ENCODE peak calls at places on chromosomes 11 and 22, in four cellular contexts. C is effector memory CD4-positive, alpha-beta T cell; U is adrenal gland; A is transverse colon. Q is an unnamed sample.

GRCh38 chr11:6433998-6434650 is 6.7 kb downstream of the HPX start:
- DNase-seq in C (no peak), U (no peak), A (no peak), Q (no peak)

GRCh38 chr11:71342951-71343827 is 90.8 kb upstream of the SHANK2 start:
- DNase-seq in C (no peak), U (peak; percentile 90), A (peak; percentile 38), Q (no peak)

GRCh38 chr11:28481673-28482480 is 373.7 kb downstream of the METTL15 start:
- DNase-seq in C (no peak), A (no peak), U (no peak), Q (no peak)

GRCh38 chr11:1129666-1130160 is 28.0 kb upstream of the MUC5AC start:
- DNase-seq in C (no peak), A (no peak), U (no peak), Q (no peak)

GRCh38 chr11:113313601-113314000 is 782 bp upstream of the TTC12 start:
- DNase-seq in C (no peak), A (no peak), U (no peak), Q (peak; percentile 57)

GRCh38 chr11:112227002-112227401 is 774 bp downstream of the PTS start:
- DNase-seq in U (peak; percentile 35), C (no peak), A (no peak), Q (no peak)

GRCh38 chr11:1750481-1750839 is at the start of gene IFITM10:
- DNase-seq in A (peak; percentile 27), U (peak; percentile 85), C (no peak), Q (no peak)

GRCh38 chr11:99505319-99505718 is 484.6 kb downstream of the CNTN5 start:
- DNase-seq in C (no peak), U (no peak), A (no peak), Q (no peak)

GRCh38 chr11:134725939-134726639 is 314.0 kb upstream of the B3GAT1 start:
- DNase-seq in U (no peak), A (peak; percentile 24), C (no peak), Q (no peak)

GRCh38 chr11:134047586-134047999 is 21.3 kb upstream of the JAM3 start:
- DNase-seq in C (no peak), A (peak; percentile 68), U (peak; percentile 68), Q (peak; percentile 97)

GRCh38 chr11:45662665-45663485 is 2.5 kb downstream of the CHST1 start:
- DNase-seq in C (no peak), U (peak; percentile 52), A (no peak), Q (no peak)

GRCh38 chr11:1168721-1169161 is 11.0 kb downstream of the MUC5AC start:
- DNase-seq in A (no peak), C (no peak), U (no peak), Q (no peak)

GRCh38 chr22:27839261-27839660 is 37.7 kb upstream of the MN1 start:
- DNase-seq in U (no peak), C (no peak), A (no peak), Q (no peak)

GRCh38 chr11:19288256-19288655 is 47.5 kb upstream of the E2F8 start:
- DNase-seq in C (no peak), A (no peak), U (no peak), Q (no peak)

GRCh38 chr11:108559904-108560303 is 33.7 kb downstream of the EXPH5 start:
- DNase-seq in C (no peak), U (no peak), A (no peak), Q (no peak)

GRCh38 chr22:34842630-34843029 is 223.3 kb upstream of the ISX start:
- DNase-seq in U (no peak), C (no peak), A (no peak), Q (no peak)

GRCh38 chr11:107844041-107844440 is 14.5 kb downstream of the SLC35F2 start:
- DNase-seq in C (no peak), U (no peak), A (no peak), Q (no peak)

GRCh38 chr22:46604306-46604690 is 15.9 kb upstream of the GRAMD4 start:
- DNase-seq in U (peak; percentile 64), A (peak; percentile 54), C (no peak), Q (no peak)

GRCh38 chr11:107562647-107563208 is 2.8 kb downstream of the ALKBH8 start:
- DNase-seq in C (no peak), A (no peak), U (no peak), Q (no peak)

GRCh38 chr22:27124336-27125023 is 467.1 kb downstream of the MIAT start:
- DNase-seq in C (no peak), A (peak; percentile 23), U (peak; percentile 40), Q (no peak)

GRCh38 chr22:36472689-36473088 is 8.8 kb downstream of the TXN2 start:
- DNase-seq in U (peak; percentile 65), C (no peak), A (no peak), Q (no peak)

GRCh38 chr22:36471341-36471821 is 10.1 kb downstream of the TXN2 start:
- DNase-seq in U (peak; percentile 78), A (no peak), C (no peak), Q (no peak)

GRCh38 chr22:36469094-36469710 is 12.2 kb downstream of the TXN2 start:
- DNase-seq in C (no peak), A (no peak), U (no peak), Q (no peak)

GRCh38 chr22:36470162-36470993 is 11.1 kb downstream of the TXN2 start:
- DNase-seq in C (peak; percentile 68), A (peak; percentile 87), U (peak; percentile 91), Q (no peak)

GRCh38 chr22:36470994-36471331 is 10.5 kb downstream of the TXN2 start:
- DNase-seq in A (no peak), C (no peak), U (no peak), Q (no peak)
- H3K4me3 ChIP-seq in A (no peak overlapping the region), C (no peak overlapping the region), U (no peak overlapping the region), Q (peak overlapping the region; percentile 37)

DNA sequence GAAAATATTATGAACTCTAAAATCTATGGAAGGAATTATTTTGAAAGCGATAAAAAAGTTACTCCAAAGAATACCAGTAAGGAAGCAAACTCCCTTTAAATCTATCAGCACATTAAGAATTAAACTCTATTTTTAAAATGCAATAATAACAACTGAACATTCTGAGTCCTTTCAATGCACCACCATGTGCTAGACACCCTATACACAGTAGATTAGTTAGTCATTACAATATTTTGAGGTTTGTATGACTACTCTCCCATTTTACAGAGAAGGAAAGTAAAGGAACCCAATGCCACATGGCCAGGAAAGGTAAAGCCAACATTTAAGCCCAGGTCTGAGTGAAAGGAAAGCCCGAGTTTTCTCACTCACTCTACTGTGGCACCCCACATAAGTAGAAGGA is 17.7 kb downstream of the JAML start:
- DNase-seq in C (no peak), U (no peak), A (no peak), Q (no peak)
- H3K4me3 ChIP-seq in C (no peak overlapping the region), U (no peak overlapping the region), A (no peak overlapping the region), Q (no peak overlapping the region)

DNA sequence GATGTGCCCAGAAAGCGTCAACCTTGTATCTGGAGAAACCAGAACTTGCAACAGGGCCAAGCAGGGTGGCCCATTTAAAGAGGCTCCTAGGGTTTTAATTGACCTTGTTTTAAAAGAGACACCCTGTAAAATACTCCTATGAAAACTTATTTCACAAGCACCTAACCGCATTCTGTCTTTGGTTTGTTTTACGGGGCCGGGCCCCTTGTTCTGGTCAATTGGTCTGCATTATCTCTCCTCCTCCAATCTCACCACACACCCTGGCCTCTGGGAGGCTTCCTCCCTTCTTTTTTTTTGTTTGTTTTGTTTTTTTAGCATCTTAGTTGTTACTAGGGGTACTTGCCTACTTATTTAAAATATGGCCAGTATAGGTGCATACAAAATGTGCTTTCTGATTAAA is 4.7 kb downstream of the EHF start:
- DNase-seq in U (no peak), C (no peak), A (no peak), Q (no peak)
- H3K4me3 ChIP-seq in U (no peak overlapping the region), C (no peak overlapping the region), A (peak overlapping the region; percentile 53), Q (no peak overlapping the region)

DNA sequence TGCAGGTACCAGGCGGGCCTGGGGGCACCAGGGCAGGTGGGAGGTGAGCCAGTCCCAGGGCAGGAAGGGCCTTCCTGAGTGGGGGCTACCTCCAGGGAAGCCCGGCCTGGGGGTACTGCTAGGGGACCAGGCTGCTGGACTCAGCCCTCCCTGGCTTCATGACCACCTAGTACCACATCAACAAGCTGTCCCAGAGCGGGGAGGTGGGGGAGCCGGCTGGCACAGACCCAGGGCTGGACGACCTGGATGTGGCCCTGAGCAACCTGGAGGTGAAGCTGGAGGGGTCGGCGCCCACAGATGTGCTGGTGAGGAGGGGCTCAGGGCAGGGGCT is 6.7 kb downstream of the TRPT1 start:
- DNase-seq in A (no peak), C (no peak), U (no peak), Q (no peak)
- H3K4me3 ChIP-seq in A (no peak overlapping the region), C (no peak overlapping the region), U (no peak overlapping the region), Q (no peak overlapping the region)

GRCh38 chr22:41368543-41368817 is 13.3 kb upstream of the TEF start:
- DNase-seq in U (no peak), C (no peak), A (no peak), Q (no peak)

GRCh38 chr22:41369837-41370236 is 11.9 kb upstream of the TEF start:
- DNase-seq in C (no peak), A (no peak), U (no peak), Q (no peak)

GRCh38 chr22:41367680-41368542 is 13.8 kb upstream of the TEF start:
- DNase-seq in C (no peak), A (peak; percentile 30), U (peak; percentile 37), Q (no peak)

GRCh38 chr22:41367039-41367679 is 14.6 kb upstream of the TEF start:
- DNase-seq in U (peak; percentile 98), C (no peak), A (peak; percentile 95), Q (peak; percentile 98)

DNA sequence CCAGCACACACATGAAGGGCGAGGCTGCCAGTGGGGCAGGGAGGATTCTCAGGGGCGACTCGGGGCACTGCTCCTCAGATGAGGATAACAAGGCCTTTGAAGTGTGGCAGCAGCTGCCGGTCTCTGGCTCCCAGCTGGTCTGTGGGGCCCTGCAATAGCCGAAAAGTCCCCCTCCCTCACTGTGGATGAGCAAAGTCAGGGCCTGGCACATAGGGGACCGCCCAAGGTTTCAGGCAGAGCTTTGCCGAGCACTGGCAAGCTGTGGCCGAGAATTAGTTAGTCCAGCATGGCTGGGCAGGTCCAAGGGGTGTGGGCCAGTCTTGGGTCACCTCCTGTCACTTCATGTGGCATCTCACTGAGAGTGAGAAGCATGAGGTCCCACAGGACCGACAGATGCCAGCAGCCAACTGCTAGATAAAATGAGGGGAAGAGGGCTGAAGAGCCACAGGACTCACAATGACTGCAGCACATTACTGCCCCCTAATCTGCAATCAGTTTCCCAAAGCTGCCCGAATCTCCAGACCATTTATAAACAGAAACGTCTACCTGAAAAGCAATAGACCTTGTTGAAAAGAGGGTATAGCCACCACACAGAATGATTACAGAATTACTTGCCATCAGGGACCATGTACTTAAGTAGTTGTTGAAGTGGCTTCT is 12.5 kb upstream of the TEF start:
- DNase-seq in C (no peak), A (no peak), U (no peak), Q (no peak)
- H3K4me3 ChIP-seq in C (no peak overlapping the region), A (peak overlapping the region; percentile 36), U (no peak overlapping the region), Q (peak overlapping the region; percentile 65)

DNA sequence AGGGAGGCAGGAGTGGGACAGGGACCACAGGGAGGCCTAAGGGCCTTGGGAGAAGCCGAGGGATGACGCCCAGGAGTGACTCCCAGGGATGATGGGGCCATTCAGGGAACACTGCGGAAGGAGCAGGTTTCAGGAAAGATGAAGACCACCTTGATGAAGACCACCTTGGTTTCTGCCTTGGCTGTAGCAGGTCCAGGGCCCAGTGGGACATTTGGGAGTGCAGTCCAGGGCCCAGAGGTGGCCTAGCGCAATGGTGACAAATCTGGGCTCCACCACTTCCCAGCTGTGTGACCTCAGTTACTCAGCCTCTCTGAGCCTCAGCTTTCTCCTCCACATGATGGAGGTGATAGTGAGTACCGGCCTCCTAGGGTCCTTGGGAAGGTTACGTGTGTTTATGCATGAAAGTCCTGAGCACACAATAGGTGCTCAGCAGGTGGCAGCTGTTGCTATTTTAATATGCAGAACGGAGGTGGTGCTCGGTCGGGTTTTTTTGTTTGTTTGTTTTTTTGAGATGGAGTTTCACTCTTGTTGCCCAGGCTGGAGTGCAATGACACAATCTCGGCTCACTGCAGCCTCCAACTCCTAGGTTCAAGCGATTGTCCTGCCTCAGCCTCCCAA is 770 bp downstream of the TSGA10IP start:
- DNase-seq in C (no peak), U (no peak), A (no peak), Q (no peak)
- H3K4me3 ChIP-seq in C (no peak overlapping the region), U (no peak overlapping the region), A (no peak overlapping the region), Q (no peak overlapping the region)